ENCODE peak calls at places on chromosomes 5 and 9, in ten cellular contexts. One of them, this sample, is unnamed.
A peak's percentile ranks its signal among the peaks of the same experiment; 100 is the strongest.

GRCh38 chr9:77271023-77271690 is 93.8 kb downstream of the VPS13A start:
- DNase-seq in mucosa of descending colon: no peak
- DNase-seq in upper lobe of right lung: no peak
- DNase-seq in NCI-H2081: no peak
- DNase-seq in uterus: no peak
- DNase-seq in mammary epithelial cell: peak; percentile 76
- DNase-seq in GM18507: no peak
- DNase-seq in Jurkat, Clone E6-1: no peak
- DNase-seq in WERI-Rb-1: no peak
- DNase-seq in tibial nerve: no peak
- DNase-seq in this sample: no peak

GRCh38 chr5:149959406-149960236 is 937 bp upstream of the SLC26A2 start:
- DNase-seq in mammary epithelial cell: peak; percentile 86
- DNase-seq in mucosa of descending colon: peak; percentile 50
- DNase-seq in WERI-Rb-1: peak; percentile 37
- DNase-seq in Jurkat, Clone E6-1: peak; percentile 42
- DNase-seq in tibial nerve: no peak
- DNase-seq in uterus: no peak
- DNase-seq in GM18507: no peak
- DNase-seq in NCI-H2081: no peak
- DNase-seq in upper lobe of right lung: no peak
- DNase-seq in this sample: peak; percentile 31

GRCh38 chr5:109327572-109327971 is 82.2 kb downstream of the PJA2 start:
- DNase-seq in mucosa of descending colon: no peak
- DNase-seq in mammary epithelial cell: no peak
- DNase-seq in WERI-Rb-1: no peak
- DNase-seq in GM18507: no peak
- DNase-seq in uterus: no peak
- DNase-seq in NCI-H2081: no peak
- DNase-seq in upper lobe of right lung: no peak
- DNase-seq in Jurkat, Clone E6-1: no peak
- DNase-seq in tibial nerve: no peak
- DNase-seq in this sample: no peak

GRCh38 chr9:38010918-38011704 is 57.9 kb downstream of the SHB start:
- DNase-seq in uterus: no peak
- DNase-seq in mammary epithelial cell: no peak
- DNase-seq in upper lobe of right lung: no peak
- DNase-seq in tibial nerve: no peak
- DNase-seq in NCI-H2081: no peak
- DNase-seq in Jurkat, Clone E6-1: no peak
- DNase-seq in WERI-Rb-1: no peak
- DNase-seq in GM18507: no peak
- DNase-seq in mucosa of descending colon: no peak
- DNase-seq in this sample: no peak

GRCh38 chr5:172661536-172661935 is 20.5 kb downstream of the NEURL1B start:
- DNase-seq in GM18507: no peak
- DNase-seq in NCI-H2081: no peak
- DNase-seq in upper lobe of right lung: peak; percentile 46
- DNase-seq in mammary epithelial cell: no peak
- DNase-seq in Jurkat, Clone E6-1: no peak
- DNase-seq in uterus: no peak
- DNase-seq in tibial nerve: no peak
- DNase-seq in WERI-Rb-1: no peak
- DNase-seq in mucosa of descending colon: no peak
- DNase-seq in this sample: no peak

GRCh38 chr5:149162401-149163084 is 21.2 kb downstream of the ABLIM3 start:
- DNase-seq in tibial nerve: no peak
- DNase-seq in GM18507: no peak
- DNase-seq in uterus: no peak
- DNase-seq in WERI-Rb-1: no peak
- DNase-seq in upper lobe of right lung: no peak
- DNase-seq in NCI-H2081: no peak
- DNase-seq in Jurkat, Clone E6-1: no peak
- DNase-seq in mammary epithelial cell: peak; percentile 90
- DNase-seq in mucosa of descending colon: no peak
- DNase-seq in this sample: peak; percentile 43

GRCh38 chr5:38724301-38725030 is 121.3 kb upstream of the OSMR start:
- DNase-seq in upper lobe of right lung: no peak
- DNase-seq in GM18507: no peak
- DNase-seq in WERI-Rb-1: no peak
- DNase-seq in tibial nerve: no peak
- DNase-seq in uterus: no peak
- DNase-seq in Jurkat, Clone E6-1: no peak
- DNase-seq in mucosa of descending colon: no peak
- DNase-seq in mammary epithelial cell: no peak
- DNase-seq in NCI-H2081: no peak
- DNase-seq in this sample: peak; percentile 64

GRCh38 chr5:102664946-102665345 is 90.2 kb upstream of the PAM start:
- DNase-seq in WERI-Rb-1: no peak
- DNase-seq in mammary epithelial cell: no peak
- DNase-seq in GM18507: no peak
- DNase-seq in upper lobe of right lung: no peak
- DNase-seq in tibial nerve: no peak
- DNase-seq in mucosa of descending colon: no peak
- DNase-seq in uterus: no peak
- DNase-seq in Jurkat, Clone E6-1: no peak
- DNase-seq in NCI-H2081: no peak
- DNase-seq in this sample: no peak

GRCh38 chr5:123350744-123351143 is 72.5 kb downstream of the CEP120 start:
- DNase-seq in uterus: no peak
- DNase-seq in tibial nerve: no peak
- DNase-seq in NCI-H2081: no peak
- DNase-seq in mammary epithelial cell: no peak
- DNase-seq in GM18507: no peak
- DNase-seq in Jurkat, Clone E6-1: no peak
- DNase-seq in upper lobe of right lung: no peak
- DNase-seq in mucosa of descending colon: no peak
- DNase-seq in WERI-Rb-1: no peak
- DNase-seq in this sample: no peak

GRCh38 chr5:125142439-125142838 is 396.0 kb upstream of the ZNF608 start:
- DNase-seq in mucosa of descending colon: no peak
- DNase-seq in uterus: no peak
- DNase-seq in mammary epithelial cell: peak; percentile 47
- DNase-seq in tibial nerve: no peak
- DNase-seq in upper lobe of right lung: no peak
- DNase-seq in Jurkat, Clone E6-1: no peak
- DNase-seq in GM18507: no peak
- DNase-seq in WERI-Rb-1: no peak
- DNase-seq in NCI-H2081: no peak
- DNase-seq in this sample: no peak

GRCh38 chr9:136942881-136943230 is 1.7 kb downstream of the FBXW5 start:
- DNase-seq in NCI-H2081: no peak
- DNase-seq in upper lobe of right lung: no peak
- DNase-seq in uterus: no peak
- DNase-seq in Jurkat, Clone E6-1: no peak
- DNase-seq in mammary epithelial cell: no peak
- DNase-seq in mucosa of descending colon: no peak
- DNase-seq in GM18507: no peak
- DNase-seq in tibial nerve: peak; percentile 13
- DNase-seq in WERI-Rb-1: no peak
- DNase-seq in this sample: no peak

GRCh38 chr5:147397616-147398015 is 112.3 kb downstream of the DPYSL3 start:
- DNase-seq in uterus: no peak
- DNase-seq in GM18507: no peak
- DNase-seq in NCI-H2081: no peak
- DNase-seq in Jurkat, Clone E6-1: no peak
- DNase-seq in tibial nerve: no peak
- DNase-seq in upper lobe of right lung: no peak
- DNase-seq in mucosa of descending colon: no peak
- DNase-seq in mammary epithelial cell: no peak
- DNase-seq in WERI-Rb-1: no peak
- DNase-seq in this sample: no peak

GRCh38 chr5:132819468-132819867 is 6.4 kb downstream of the SOWAHA start:
- DNase-seq in tibial nerve: no peak
- DNase-seq in upper lobe of right lung: no peak
- DNase-seq in Jurkat, Clone E6-1: no peak
- DNase-seq in WERI-Rb-1: no peak
- DNase-seq in uterus: peak; percentile 21
- DNase-seq in mucosa of descending colon: no peak
- DNase-seq in GM18507: no peak
- DNase-seq in mammary epithelial cell: no peak
- DNase-seq in NCI-H2081: no peak
- DNase-seq in this sample: no peak

This sample was measured in foreskin fibroblast.